ENCODE peak calls at places on chromosomes 1 and 21, in eight cellular contexts. Q, A, S, T, M, G, V and N are unnamed samples.

GRCh38 chr1:112509005-112509659 is 367 bp downstream of the WNT2B start:
- DNase-seq in V (no peak), G (no peak), M (no peak), A (peak), Q (no peak), S (peak), T (peak), N (peak)

GRCh38 chr1:194164755-194165154 is 978.3 kb upstream of the B3GALT2 start:
- DNase-seq in M (no peak), T (no peak), S (no peak), V (no peak), G (no peak), Q (no peak), A (no peak), N (no peak)

GRCh38 chr1:205521646-205522150 is 17.2 kb downstream of the CDK18 start:
- DNase-seq in T (no peak), Q (no peak), A (no peak), V (no peak), M (no peak), S (no peak), G (no peak), N (no peak)

GRCh38 chr1:232440325-232441059 is 189.4 kb downstream of the SIPA1L2 start:
- DNase-seq in T (no peak), S (no peak), Q (no peak), A (no peak), V (no peak), M (no peak), G (no peak), N (no peak)

GRCh38 chr1:43880604-43881003 is 53.0 kb upstream of the ARTN start:
- DNase-seq in M (no peak), Q (no peak), T (no peak), G (no peak), A (no peak), S (no peak), V (no peak), N (no peak)

GRCh38 chr21:46325073-46325912 is 1.3 kb downstream of the PCNT start:
- DNase-seq in T (peak), G (no peak), Q (peak), S (peak), M (peak), A (peak), V (peak), N (peak)

GRCh38 chr1:207112907-207113306 is 8.9 kb downstream of the C4BPA start:
- DNase-seq in M (no peak), G (no peak), A (no peak), T (no peak), Q (no peak), V (no peak), S (no peak), N (no peak)

GRCh38 chr21:34530264-34530663 is 18.3 kb upstream of the KCNE1 start:
- DNase-seq in V (no peak), M (no peak), Q (no peak), G (no peak), A (no peak), S (no peak), T (no peak), N (no peak)

GRCh38 chr1:150551784-150552691 is 2.8 kb downstream of the ADAMTSL4 start:
- DNase-seq in Q (no peak), M (no peak), A (peak), T (no peak), G (peak), S (no peak), V (no peak), N (peak)

GRCh38 chr21:15003463-15004135 is 61.2 kb downstream of the NRIP1 start:
- DNase-seq in M (no peak), S (no peak), T (peak), V (no peak), G (no peak), A (no peak), Q (no peak), N (no peak)

GRCh38 chr1:222654849-222655248 is 37.0 kb downstream of the MIA3 start:
- DNase-seq in S (peak), Q (peak), T (no peak), V (no peak), M (peak), A (no peak), G (peak), N (peak)

GRCh38 chr1:74673351-74674111 is at the start of gene ERICH3:
- DNase-seq in V (no peak), Q (no peak), S (no peak), T (peak), A (peak), G (no peak), M (no peak), N (no peak)

GRCh38 chr1:26168410-26169167 is at the start of gene C1orf232:
- DNase-seq in V (no peak), G (no peak), M (no peak), Q (no peak), T (peak), A (no peak), S (no peak), N (no peak)

GRCh38 chr1:2322065-2322571 is 69.2 kb downstream of the MORN1 start:
- DNase-seq in T (peak), G (no peak), A (peak), Q (no peak), V (no peak), S (no peak), M (no peak), N (no peak)

GRCh38 chr21:28537371-28538079 is 455.2 kb downstream of the LTN1 start:
- DNase-seq in G (no peak), S (no peak), V (no peak), M (no peak), Q (no peak), A (no peak), T (no peak), N (no peak)

GRCh38 chr1:60504206-60504868 is 430.8 kb upstream of the C1orf87 start:
- DNase-seq in Q (no peak), G (no peak), M (no peak), S (no peak), V (no peak), A (no peak), T (no peak), N (no peak)

GRCh38 chr21:27741736-27742135 is 774.8 kb upstream of the ADAMTS5 start:
- DNase-seq in S (no peak), V (no peak), M (no peak), G (no peak), T (no peak), A (no peak), Q (no peak), N (no peak)

GRCh38 chr1:207997486-207998268 is 86.8 kb upstream of the CD34 start:
- DNase-seq in T (peak), V (peak), S (peak), M (peak), Q (peak), G (peak), A (peak), N (no peak)

GRCh38 chr1:36284061-36284460 is 22.1 kb upstream of the SH3D21 start:
- DNase-seq in G (no peak), M (no peak), T (no peak), V (no peak), S (no peak), A (no peak), Q (no peak), N (no peak)

GRCh38 chr1:36108314-36108713 is 16.7 kb downstream of the COL8A2 start:
- DNase-seq in A (no peak), G (no peak), T (no peak), M (no peak), S (no peak), Q (no peak), V (no peak), N (no peak)

GRCh38 chr1:118115567-118116272 is 69.3 kb downstream of the SPAG17 start:
- DNase-seq in Q (no peak), S (no peak), G (no peak), V (no peak), A (no peak), T (no peak), M (no peak), N (no peak)

GRCh38 chr1:209769171-209769904 is 13.5 kb downstream of the TRAF3IP3 start:
- DNase-seq in T (no peak), V (peak), A (peak), G (peak), S (peak), M (peak), Q (peak), N (peak)